ENCODE peak calls at places on chromosomes 7 and 10, in five cellular contexts. B is GM12878, A is SK-N-SH, N is K562, P is HepG2. O is an unnamed sample.
A peak's percentile ranks its signal among the peaks of the same experiment; 100 is the strongest.

GRCh38 chr7:2131341-2131740 is 101.4 kb downstream of the MAD1L1 start:
- DNase-seq in B (no peak), A (no peak), P (no peak), N (no peak), O (no peak)

GRCh38 chr10:114195079-114195478 is 15.9 kb downstream of the TDRD1 start:
- DNase-seq in P (no peak), A (no peak), N (no peak), B (no peak), O (no peak)

GRCh38 chr7:105876091-105876963 is at the start of gene ATXN7L1:
- DNase-seq in A (peak; percentile 98), B (no peak), N (peak; percentile 99), P (peak; percentile 92), O (peak; percentile 92)

GRCh38 chr10:49441488-49442476 is 45.9 kb upstream of the DRGX start:
- DNase-seq in B (no peak), A (no peak), P (no peak), N (no peak), O (no peak)

GRCh38 chr10:106863549-106863948 is 301.0 kb downstream of the SORCS1 start:
- DNase-seq in A (no peak), P (no peak), B (no peak), N (peak; percentile 24), O (peak; percentile 43)

GRCh38 chr7:35854311-35854710 is 53.5 kb downstream of the SEPTIN7 start:
- DNase-seq in N (no peak), B (no peak), A (no peak), P (no peak), O (no peak)

GRCh38 chr10:88234332-88234731 is 348.8 kb downstream of the RNLS start:
- DNase-seq in N (no peak), A (no peak), B (no peak), P (no peak), O (no peak)

GRCh38 chr10:99756158-99756557 is 24.1 kb downstream of the CUTC start:
- DNase-seq in A (no peak), B (no peak), P (no peak), N (no peak), O (no peak)

GRCh38 chr7:55965805-55966421 is 1.5 kb downstream of the NIPSNAP2 start:
- DNase-seq in A (no peak), N (no peak), B (no peak), P (peak; percentile 54), O (no peak)

GRCh38 chr7:44150466-44150832 is 9.3 kb upstream of the MYL7 start:
- DNase-seq in P (no peak), B (peak; percentile 23), N (no peak), A (peak; percentile 17), O (no peak)

GRCh38 chr10:3548702-3549101 is 236.3 kb downstream of the KLF6 start:
- DNase-seq in B (no peak), N (peak; percentile 45), A (no peak), P (no peak), O (no peak)

GRCh38 chr10:89275383-89275782 is 23.8 kb upstream of the LIPA start:
- DNase-seq in B (no peak), A (no peak), N (no peak), P (no peak), O (no peak)

GRCh38 chr7:55964261-55964801 is at the start of gene NIPSNAP2:
- DNase-seq in A (peak; percentile 99), P (no peak), B (no peak), N (peak; percentile 73), O (peak; percentile 87)

GRCh38 chr7:4631664-4632171 is 50.4 kb upstream of the FOXK1 start:
- DNase-seq in P (peak; percentile 84), A (peak; percentile 88), B (no peak), N (peak; percentile 84), O (peak; percentile 75)

GRCh38 chr10:69826789-69827532 is 25.3 kb downstream of the COL13A1 start:
- DNase-seq in P (no peak), B (no peak), N (no peak), A (no peak), O (no peak)

GRCh38 chr10:97319671-97320479 is 804 bp downstream of the FRAT1 start:
- DNase-seq in N (no peak), P (peak; percentile 54), B (no peak), A (peak; percentile 84), O (no peak)
- TF ChIP-seq FOXM1 in N (no peak), P (no peak), B (no peak), A (no peak), O (no peak)

GRCh38 chr10:22599048-22599561 is 115.3 kb downstream of the PIP4K2A start:
- DNase-seq in P (no peak), A (no peak), B (peak; percentile 49), N (no peak), O (no peak)
- TF ChIP-seq FOXM1 in P (no peak), A (no peak), B (peak; percentile 70), N (no peak), O (no peak)

GRCh38 chr10:122462533-122463465 is 1.4 kb downstream of the HTRA1 start:
- DNase-seq in N (no peak), P (no peak), A (peak; percentile 56), B (no peak), O (no peak)

GRCh38 chr10:122460891-122461293 is 461 bp upstream of the HTRA1 start:
- DNase-seq in A (peak; percentile 46), N (no peak), P (no peak), B (no peak), O (no peak)

GRCh38 chr10:122459586-122460273 is 1.6 kb upstream of the HTRA1 start:
- DNase-seq in N (no peak), A (no peak), B (no peak), P (no peak), O (no peak)

GRCh38 chr10:122461729-122462532 is 578 bp downstream of the HTRA1 start:
- DNase-seq in B (no peak), A (no peak), N (no peak), P (no peak), O (no peak)

DNA sequence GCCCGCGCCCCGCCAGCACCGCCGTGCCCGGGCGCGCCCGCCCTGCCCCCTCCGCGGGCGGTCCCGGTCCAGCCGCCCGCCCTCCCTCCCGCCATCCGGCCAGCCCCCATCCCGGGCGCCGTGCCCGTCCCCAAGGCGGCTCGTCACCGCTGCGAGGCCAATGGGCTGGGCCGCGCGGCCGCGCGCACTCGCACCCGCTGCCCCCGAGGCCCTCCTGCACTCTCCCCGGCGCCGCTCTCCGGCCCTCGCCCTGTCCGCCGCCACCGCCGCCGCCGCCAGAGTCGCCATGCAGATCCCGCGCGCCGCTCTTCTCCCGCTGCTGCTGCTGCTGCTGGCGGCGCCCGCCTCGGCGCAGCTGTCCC is at the start of gene HTRA1:
- DNase-seq in P (no peak), N (no peak), A (peak; percentile 84), B (no peak), O (peak; percentile 78)
- TF ChIP-seq FOXM1 in P (no peak), N (no peak), A (no peak), B (no peak), O (no peak)

GRCh38 chr7:7156663-7157062 is 25.7 kb upstream of the C1GALT1 start:
- DNase-seq in N (no peak), A (no peak), B (no peak), P (peak; percentile 81), O (no peak)
- TF ChIP-seq FOXM1 in N (no peak), A (no peak), B (no peak), P (no peak), O (no peak)

DNA sequence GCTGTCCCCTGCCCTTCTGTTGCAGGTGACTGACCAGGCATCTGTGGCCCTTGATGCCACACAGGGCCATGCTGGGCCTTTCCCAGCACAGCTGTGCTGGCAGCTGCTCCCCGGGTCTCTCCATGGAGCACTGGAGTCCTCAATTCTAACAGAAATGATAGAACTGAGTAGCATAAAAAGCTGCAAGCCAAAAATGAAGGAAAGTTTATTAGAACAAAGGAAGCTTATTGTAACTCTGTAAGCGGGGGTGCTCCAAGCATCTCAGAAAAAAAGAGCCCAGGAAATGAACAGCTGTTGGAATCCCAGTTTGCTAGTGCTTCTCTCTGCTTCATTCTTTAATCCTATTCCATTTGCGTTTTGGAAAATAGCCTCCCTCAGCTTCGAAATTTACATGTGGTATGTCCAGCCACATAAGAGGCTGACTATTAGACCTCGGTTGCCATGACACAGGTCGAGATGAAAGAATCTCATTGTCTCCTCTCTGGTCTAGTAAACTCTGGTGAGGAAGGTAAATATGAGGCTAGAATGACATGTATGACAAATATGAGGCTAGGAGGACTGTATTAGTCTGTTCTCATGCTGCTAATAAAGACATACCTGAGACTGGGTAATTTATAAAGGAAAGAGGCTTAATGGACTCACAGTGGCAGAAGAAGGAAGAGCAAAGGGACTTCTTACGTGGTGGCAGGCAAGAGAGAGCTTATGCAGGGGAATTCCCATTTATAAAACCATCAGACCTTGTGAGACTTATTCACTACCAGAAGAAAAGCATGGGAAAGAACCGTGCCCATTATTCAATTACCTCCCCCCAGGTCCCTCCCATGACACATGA is 23.7 kb downstream of the EPDR1 start:
- DNase-seq in A (no peak), P (peak; percentile 92), B (peak; percentile 54), N (no peak), O (no peak)
- TF ChIP-seq FOXM1 in A (no peak), P (no peak), B (no peak), N (no peak), O (no peak)

GRCh38 chr7:71708710-71709109 is 576.8 kb downstream of the GALNT17 start:
- DNase-seq in A (no peak), P (no peak), N (no peak), B (no peak), O (no peak)
- TF ChIP-seq FOXM1 in A (no peak), P (no peak), N (no peak), B (no peak), O (no peak)

DNA sequence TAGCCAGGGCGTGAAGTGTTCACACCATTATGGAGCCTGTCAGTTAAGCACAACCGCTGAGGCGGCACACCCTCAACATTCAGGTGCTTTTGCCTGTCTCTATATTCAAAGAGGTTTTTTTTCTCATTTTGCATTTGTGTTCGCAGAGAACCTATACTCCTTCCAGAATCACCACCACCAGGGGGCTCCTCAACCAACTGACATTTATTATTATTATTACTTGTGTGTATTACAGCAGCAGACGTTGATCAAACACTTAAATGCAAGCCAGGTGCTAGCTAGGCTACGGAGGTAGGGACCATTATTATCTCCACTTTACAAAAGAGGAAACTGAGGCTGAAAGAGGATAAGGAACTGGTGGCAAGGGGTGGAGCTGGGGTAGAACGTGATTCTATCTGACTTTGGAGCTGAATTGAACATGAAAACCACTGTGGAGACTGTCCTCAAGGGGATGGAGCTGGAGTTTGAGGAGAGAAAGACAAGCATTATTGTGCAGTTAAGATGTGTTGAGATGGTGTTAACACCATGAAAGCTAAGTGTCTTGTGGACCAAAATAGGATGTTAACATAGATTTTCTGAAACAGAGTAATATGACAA is 133.8 kb upstream of the PLXNA4 start:
- DNase-seq in N (peak; percentile 47), A (no peak), B (no peak), P (peak; percentile 10), O (peak; percentile 27)
- TF ChIP-seq FOXM1 in N (no peak), A (no peak), B (no peak), P (no peak), O (no peak)

DNA sequence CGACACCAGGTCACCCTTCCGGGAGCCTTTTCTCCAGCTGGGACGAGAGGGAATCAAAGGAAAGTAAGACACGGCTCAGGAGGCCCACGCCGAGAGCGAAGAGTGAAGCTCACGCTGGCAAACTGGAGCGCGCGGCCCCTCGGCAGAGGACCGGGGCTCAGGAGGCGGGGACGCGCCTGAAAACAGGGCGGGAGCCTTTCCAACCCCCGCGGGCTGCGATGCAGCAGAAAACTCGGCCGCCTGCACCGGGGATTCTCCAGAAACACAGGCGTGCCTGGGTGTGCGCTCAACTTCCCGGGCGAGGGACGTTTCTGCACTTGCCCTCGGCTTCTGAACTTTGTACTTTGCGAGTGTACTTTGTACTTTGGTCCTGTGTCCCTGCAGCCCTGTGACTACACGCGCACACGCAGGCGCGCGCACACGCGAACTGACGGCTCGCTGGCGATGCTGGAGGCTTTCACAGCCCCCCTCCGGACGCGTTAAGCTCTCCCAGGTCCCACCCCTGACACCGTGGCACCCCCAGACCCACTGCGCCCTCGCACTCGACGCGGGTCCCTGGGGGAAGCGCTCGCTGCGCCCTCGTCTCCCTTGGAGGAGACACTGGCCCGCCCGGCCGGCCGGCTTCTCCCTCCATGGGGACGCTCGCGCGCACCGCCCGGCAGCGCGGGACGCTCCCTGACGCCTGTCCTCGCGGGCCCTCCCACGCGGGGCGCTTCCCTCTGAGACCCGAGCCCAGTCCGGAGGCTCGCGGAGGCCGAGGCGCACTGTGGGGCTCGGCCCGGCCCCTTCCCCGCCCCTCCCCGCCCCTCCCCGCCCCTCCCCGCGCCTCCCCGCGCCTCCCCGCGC is 588 bp upstream of the PAOX start:
- DNase-seq in A (peak; percentile 82), B (no peak), P (peak; percentile 46), N (peak; percentile 56), O (peak; percentile 64)
- TF ChIP-seq FOXM1 in A (no peak), B (no peak), P (no peak), N (no peak), O (no peak)